ENCODE peak calls at places on chromosomes 6 and 20, in five cellular contexts. One of them, this sample, is unnamed.

GRCh38 chr20:16929756-16930155 is 181.6 kb downstream of the OTOR start:
- DNase-seq in OCI-LY7: no peak
- DNase-seq in right atrium auricular region: no peak
- DNase-seq in HCT116: no peak
- DNase-seq in breast epithelium: no peak
- DNase-seq in this sample: peak

GRCh38 chr6:134935076-134935475 is 14.8 kb downstream of the ALDH8A1 start:
- DNase-seq in HCT116: no peak
- DNase-seq in right atrium auricular region: no peak
- DNase-seq in OCI-LY7: no peak
- DNase-seq in breast epithelium: no peak
- DNase-seq in this sample: no peak

GRCh38 chr20:22920898-22921297 is 114.2 kb upstream of the SSTR4 start:
- DNase-seq in HCT116: no peak
- DNase-seq in OCI-LY7: no peak
- DNase-seq in right atrium auricular region: no peak
- DNase-seq in breast epithelium: no peak
- DNase-seq in this sample: no peak

GRCh38 chr6:81906709-81907204 is 154.3 kb upstream of the TENT5A start:
- DNase-seq in breast epithelium: no peak
- DNase-seq in HCT116: no peak
- DNase-seq in right atrium auricular region: no peak
- DNase-seq in OCI-LY7: no peak
- DNase-seq in this sample: no peak

GRCh38 chr6:56692586-56693245 is 50.0 kb upstream of the DST start:
- DNase-seq in right atrium auricular region: no peak
- DNase-seq in HCT116: no peak
- DNase-seq in breast epithelium: no peak
- DNase-seq in OCI-LY7: no peak
- DNase-seq in this sample: peak

GRCh38 chr6:33585403-33586107 is 5.5 kb upstream of the BAK1 start:
- DNase-seq in OCI-LY7: peak
- DNase-seq in HCT116: peak
- DNase-seq in right atrium auricular region: peak
- DNase-seq in breast epithelium: peak
- DNase-seq in this sample: peak

GRCh38 chr20:43724383-43724782 is 2.4 kb downstream of the GTSF1L start:
- DNase-seq in breast epithelium: no peak
- DNase-seq in right atrium auricular region: no peak
- DNase-seq in OCI-LY7: no peak
- DNase-seq in HCT116: no peak
- DNase-seq in this sample: no peak

GRCh38 chr6:108589244-108589730 is 28.6 kb downstream of the FOXO3 start:
- DNase-seq in OCI-LY7: peak
- DNase-seq in breast epithelium: peak
- DNase-seq in HCT116: peak
- DNase-seq in right atrium auricular region: peak
- DNase-seq in this sample: peak

GRCh38 chr6:32906539-32906938 is 34.3 kb downstream of the HLA-DMB start:
- DNase-seq in breast epithelium: no peak
- DNase-seq in right atrium auricular region: no peak
- DNase-seq in HCT116: no peak
- DNase-seq in OCI-LY7: no peak
- DNase-seq in this sample: peak

GRCh38 chr20:16263582-16263981 is 309.7 kb downstream of the KIF16B start:
- DNase-seq in breast epithelium: no peak
- DNase-seq in HCT116: no peak
- DNase-seq in OCI-LY7: peak
- DNase-seq in right atrium auricular region: no peak
- DNase-seq in this sample: no peak

GRCh38 chr6:33702345-33702977 is 9.0 kb downstream of the UQCC2 start:
- DNase-seq in HCT116: peak
- DNase-seq in OCI-LY7: peak
- DNase-seq in right atrium auricular region: peak
- DNase-seq in breast epithelium: no peak
- DNase-seq in this sample: peak

GRCh38 chr6:164099535-164099982 is 685.0 kb downstream of the QKI start:
- DNase-seq in breast epithelium: no peak
- DNase-seq in OCI-LY7: no peak
- DNase-seq in HCT116: no peak
- DNase-seq in right atrium auricular region: no peak
- DNase-seq in this sample: no peak

GRCh38 chr20:53891306-53891894 is 179.0 kb downstream of the BCAS1 start:
- DNase-seq in OCI-LY7: no peak
- DNase-seq in HCT116: no peak
- DNase-seq in breast epithelium: no peak
- DNase-seq in right atrium auricular region: no peak
- DNase-seq in this sample: peak

GRCh38 chr6:158642805-158643489 is 1.6 kb downstream of the DYNLT1 start:
- DNase-seq in right atrium auricular region: no peak
- DNase-seq in OCI-LY7: no peak
- DNase-seq in breast epithelium: no peak
- DNase-seq in HCT116: no peak
- DNase-seq in this sample: no peak

GRCh38 chr6:41594766-41595165 is 43.5 kb upstream of the MDFI start:
- DNase-seq in OCI-LY7: no peak
- DNase-seq in breast epithelium: no peak
- DNase-seq in right atrium auricular region: no peak
- DNase-seq in HCT116: no peak
- DNase-seq in this sample: no peak

GRCh38 chr20:35739294-35740163 is 2.5 kb downstream of the RBM39 start:
- DNase-seq in OCI-LY7: peak
- DNase-seq in right atrium auricular region: no peak
- DNase-seq in HCT116: no peak
- DNase-seq in breast epithelium: no peak
- DNase-seq in this sample: peak

GRCh38 chr6:53938810-53939209 is 144.0 kb downstream of the LRRC1 start:
- DNase-seq in OCI-LY7: no peak
- DNase-seq in breast epithelium: no peak
- DNase-seq in right atrium auricular region: no peak
- DNase-seq in HCT116: no peak
- DNase-seq in this sample: peak

GRCh38 chr6:134201716-134202115 is 116.2 kb downstream of the SGK1 start:
- DNase-seq in right atrium auricular region: no peak
- DNase-seq in breast epithelium: no peak
- DNase-seq in OCI-LY7: no peak
- DNase-seq in HCT116: no peak
- DNase-seq in this sample: no peak

GRCh38 chr6:35496851-35497570 is at the start of gene TEAD3:
- DNase-seq in OCI-LY7: peak
- DNase-seq in breast epithelium: peak
- DNase-seq in HCT116: no peak
- DNase-seq in right atrium auricular region: no peak
- DNase-seq in this sample: peak

GRCh38 chr6:72272958-72273357 is 348.9 kb upstream of the KCNQ5 start:
- DNase-seq in breast epithelium: no peak
- DNase-seq in OCI-LY7: no peak
- DNase-seq in right atrium auricular region: no peak
- DNase-seq in HCT116: no peak
- DNase-seq in this sample: peak

GRCh38 chr20:18361678-18362077 is 73.4 kb downstream of the ZNF133 start:
- DNase-seq in OCI-LY7: no peak
- DNase-seq in HCT116: no peak
- DNase-seq in right atrium auricular region: no peak
- DNase-seq in breast epithelium: no peak
- DNase-seq in this sample: no peak

GRCh38 chr6:51814418-51814817 is 273.0 kb downstream of the PKHD1 start:
- DNase-seq in OCI-LY7: no peak
- DNase-seq in breast epithelium: no peak
- DNase-seq in HCT116: no peak
- DNase-seq in right atrium auricular region: no peak
- DNase-seq in this sample: no peak

GRCh38 chr6:169225131-169225576 is 28.5 kb downstream of the THBS2 start:
- DNase-seq in right atrium auricular region: no peak
- DNase-seq in breast epithelium: no peak
- DNase-seq in OCI-LY7: no peak
- DNase-seq in HCT116: no peak
- DNase-seq in this sample: no peak

GRCh38 chr20:37327748-37328147 is 18.2 kb upstream of the SRC start:
- DNase-seq in right atrium auricular region: peak
- DNase-seq in HCT116: no peak
- DNase-seq in breast epithelium: no peak
- DNase-seq in OCI-LY7: no peak
- DNase-seq in this sample: peak

GRCh38 chr20:53550590-53551187 is 43.0 kb downstream of the ZNF217 start:
- DNase-seq in right atrium auricular region: no peak
- DNase-seq in OCI-LY7: no peak
- DNase-seq in breast epithelium: no peak
- DNase-seq in HCT116: no peak
- DNase-seq in this sample: no peak

GRCh38 chr20:57904706-57905105 is 194.9 kb upstream of the PMEPA1 start:
- DNase-seq in OCI-LY7: no peak
- DNase-seq in breast epithelium: no peak
- DNase-seq in right atrium auricular region: no peak
- DNase-seq in HCT116: no peak
- DNase-seq in this sample: peak

GRCh38 chr20:50728981-50729874 is 2.2 kb upstream of the PARD6B start:
- DNase-seq in HCT116: peak
- DNase-seq in breast epithelium: peak
- DNase-seq in right atrium auricular region: peak
- DNase-seq in OCI-LY7: peak
- DNase-seq in this sample: no peak

GRCh38 chr6:131948692-131949614 is 2.2 kb downstream of the CCN2 start:
- DNase-seq in right atrium auricular region: no peak
- DNase-seq in breast epithelium: no peak
- DNase-seq in OCI-LY7: no peak
- DNase-seq in HCT116: no peak
- DNase-seq in this sample: peak

GRCh38 chr6:26501482-26501986 is 1.4 kb downstream of the BTN1A1 start:
- DNase-seq in breast epithelium: no peak
- DNase-seq in HCT116: no peak
- DNase-seq in OCI-LY7: no peak
- DNase-seq in right atrium auricular region: no peak
- DNase-seq in this sample: peak
- H3K4me3 ChIP-seq in breast epithelium: peak
- H3K4me3 ChIP-seq in HCT116: no peak
- H3K4me3 ChIP-seq in OCI-LY7: peak
- H3K4me3 ChIP-seq in right atrium auricular region: peak
- H3K4me3 ChIP-seq in this sample: peak

DNA sequence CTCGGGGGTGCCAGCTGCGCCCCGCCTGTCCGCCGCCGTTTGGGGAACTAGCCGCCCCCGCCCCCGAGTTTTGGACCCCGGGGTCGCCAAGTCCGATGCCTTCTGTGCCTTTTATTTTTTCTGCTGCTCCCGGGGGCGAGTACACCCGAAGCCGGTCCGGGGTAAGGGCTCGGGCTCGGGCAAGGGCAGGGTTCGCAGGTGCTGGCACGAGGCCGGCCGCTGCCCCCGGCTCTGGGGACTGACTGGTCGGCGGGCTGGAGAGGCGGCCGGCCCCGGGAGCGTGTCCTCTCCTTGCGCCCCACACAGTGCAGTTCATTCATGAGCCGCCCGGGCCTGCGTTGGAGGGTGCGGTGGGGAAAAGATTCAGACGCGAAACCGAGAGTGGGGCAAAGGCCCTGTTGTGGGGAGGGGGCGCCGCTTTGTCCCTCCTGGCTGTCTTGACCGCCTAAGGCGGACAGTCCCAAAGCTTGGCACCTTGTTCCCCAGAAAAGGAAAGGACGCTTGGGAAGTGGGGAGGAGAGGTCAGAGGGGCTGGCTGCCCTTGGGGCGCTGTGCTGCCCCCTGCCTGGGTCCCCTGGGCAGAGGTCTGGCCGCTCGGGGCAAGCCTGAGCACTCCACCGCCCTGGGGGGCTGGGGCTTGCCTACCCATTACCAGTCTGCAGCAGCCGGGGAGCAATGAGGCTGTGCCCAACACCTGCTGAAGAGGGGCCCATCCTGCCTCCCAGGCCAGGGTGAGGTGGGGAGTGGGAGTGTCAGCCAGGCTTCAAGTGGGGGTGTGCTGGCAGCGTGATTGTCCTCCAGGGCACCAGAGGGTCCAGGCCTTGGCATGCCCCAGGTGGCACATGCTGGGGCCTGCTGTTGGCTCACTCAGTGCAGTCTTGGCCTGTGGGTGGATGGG is 915 bp downstream of the TMEM63B start:
- DNase-seq in right atrium auricular region: peak
- DNase-seq in breast epithelium: peak
- DNase-seq in OCI-LY7: peak
- DNase-seq in HCT116: no peak
- DNase-seq in this sample: no peak
- TF ChIP-seq CTCF in right atrium auricular region: no peak
- TF ChIP-seq CTCF in breast epithelium: peak
- TF ChIP-seq CTCF in OCI-LY7: peak
- TF ChIP-seq CTCF in HCT116: peak
- TF ChIP-seq CTCF in this sample: no peak

DNA sequence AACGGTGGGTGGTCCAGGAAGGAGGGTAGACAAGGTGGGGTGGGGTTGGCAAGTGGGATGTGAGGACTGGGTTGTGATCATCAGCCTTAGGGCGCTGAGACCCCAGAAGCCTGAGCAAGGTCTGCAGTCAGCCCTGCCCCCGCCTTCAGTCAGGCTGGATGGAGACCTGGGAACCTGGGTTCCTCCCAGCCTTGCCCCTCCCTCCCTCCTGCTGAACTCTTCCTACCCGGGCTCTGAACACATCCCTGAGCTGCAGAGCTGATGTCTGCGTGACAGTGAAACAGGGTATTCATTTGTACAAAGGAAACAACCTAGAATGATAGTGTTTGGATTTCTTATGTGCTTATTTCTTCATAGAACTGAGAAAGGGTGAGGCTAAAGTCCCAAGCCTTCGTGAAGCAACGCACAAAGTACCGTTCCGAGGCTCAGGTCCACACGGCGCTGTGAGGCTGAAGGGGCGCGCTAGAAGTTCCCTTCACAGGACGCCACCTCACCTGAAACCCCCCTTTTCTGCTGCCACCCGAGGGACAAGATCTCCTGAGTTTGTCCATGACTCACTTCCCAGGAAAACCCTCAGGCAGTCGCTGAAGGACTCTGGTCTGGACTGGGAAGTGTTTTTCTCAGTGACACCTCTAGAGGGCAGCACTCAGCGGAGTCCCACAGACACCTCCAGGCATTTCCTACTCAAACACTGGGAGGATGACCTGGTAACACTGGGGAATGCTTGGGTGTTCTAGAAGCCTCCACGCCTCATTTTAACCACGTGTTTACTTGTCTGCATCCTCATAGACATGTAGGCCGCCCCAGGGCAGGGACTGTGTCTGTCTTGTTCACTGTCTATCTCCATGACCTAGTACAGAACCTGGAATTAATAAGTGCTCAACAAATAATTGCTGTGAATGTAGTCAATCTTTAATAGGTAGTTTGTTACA is 1.2 kb downstream of the GSTA5 start:
- DNase-seq in OCI-LY7: peak
- DNase-seq in breast epithelium: peak
- DNase-seq in right atrium auricular region: peak
- DNase-seq in HCT116: peak
- DNase-seq in this sample: peak
- H3K4me3 ChIP-seq in OCI-LY7: no peak
- H3K4me3 ChIP-seq in breast epithelium: no peak
- H3K4me3 ChIP-seq in right atrium auricular region: no peak
- H3K4me3 ChIP-seq in HCT116: no peak
- H3K4me3 ChIP-seq in this sample: no peak

DNA sequence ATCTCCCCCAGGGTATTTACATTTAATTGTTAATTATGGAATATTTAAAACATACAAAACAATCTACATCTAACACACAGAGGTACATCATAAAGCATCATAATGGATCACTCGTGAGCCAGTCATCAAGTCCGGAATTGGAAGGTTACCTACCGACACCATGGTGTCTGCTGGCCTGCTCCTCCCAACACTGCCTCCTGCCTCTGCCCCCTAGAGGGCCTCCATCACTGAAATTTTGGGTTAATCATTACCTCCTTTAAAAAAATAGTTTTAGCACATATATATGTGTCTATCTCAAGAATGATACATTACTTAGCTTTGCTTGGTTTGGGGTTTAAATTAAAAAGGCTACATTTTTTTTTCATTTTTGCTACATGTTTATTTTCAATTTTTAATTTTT is 114.6 kb upstream of the PDE10A start:
- DNase-seq in right atrium auricular region: no peak
- DNase-seq in HCT116: no peak
- DNase-seq in breast epithelium: no peak
- DNase-seq in OCI-LY7: no peak
- DNase-seq in this sample: no peak
- TF ChIP-seq CTCF in right atrium auricular region: no peak
- TF ChIP-seq CTCF in HCT116: no peak
- TF ChIP-seq CTCF in breast epithelium: no peak
- TF ChIP-seq CTCF in OCI-LY7: peak
- TF ChIP-seq CTCF in this sample: no peak